ENCODE peak calls at places on chromosomes 4 and X, in five cellular contexts. S is ascending aorta; D is activated T-cell treated with anti-CD3 and anti-CD28 coated beads, Interleukin-2, amount 50 U/mL, for 48 hours; Q is epithelial cell of prostate; B is WERI-Rb-1. O is an unnamed sample.

GRCh38 chrX:139738581-139738980 is 30.6 kb upstream of the MCF2 start:
- DNase-seq in Q (peak; percentile 18), B (no peak), S (no peak), D (no peak), O (no peak)

GRCh38 chr4:165700855-165701254 is 172.2 kb upstream of the TLL1 start:
- DNase-seq in B (peak; percentile 25), Q (no peak), D (no peak), S (no peak), O (no peak)

GRCh38 chr4:41396214-41396613 is 139.5 kb downstream of the UCHL1 start:
- DNase-seq in B (no peak), Q (no peak), D (no peak), S (no peak), O (no peak)

GRCh38 chr4:119025440-119025839 is 110.2 kb upstream of the MYOZ2 start:
- DNase-seq in B (no peak), S (peak; percentile 85), D (no peak), Q (peak; percentile 68), O (peak; percentile 35)

GRCh38 chr4:26204911-26205368 is 115.9 kb upstream of the RBPJ start:
- DNase-seq in D (no peak), Q (no peak), S (peak; percentile 74), B (no peak), O (no peak)

GRCh38 chr4:77821775-77822174 is 2.6 kb upstream of the CNOT6L start:
- DNase-seq in Q (no peak), D (no peak), S (no peak), B (no peak), O (no peak)

GRCh38 chr4:3218824-3219760 is 29.9 kb upstream of the MSANTD1 start:
- DNase-seq in D (no peak), S (no peak), Q (no peak), B (no peak), O (no peak)

GRCh38 chrX:67546496-67547423 is 2.9 kb downstream of the AR start:
- DNase-seq in Q (no peak), D (no peak), S (no peak), B (no peak), O (no peak)

GRCh38 chr4:89539374-89539773 is 231.8 kb upstream of the GPRIN3 start:
- DNase-seq in Q (no peak), S (no peak), D (no peak), B (no peak), O (no peak)

GRCh38 chr4:40471923-40472322 is 136.8 kb downstream of the CHRNA9 start:
- DNase-seq in D (no peak), B (no peak), S (no peak), Q (no peak), O (no peak)

GRCh38 chr4:182802621-182803020 is 114.6 kb downstream of the DCTD start:
- DNase-seq in S (no peak), Q (no peak), B (no peak), D (no peak), O (no peak)

GRCh38 chrX:48468247-48468671 is 1.8 kb downstream of the SLC38A5 start:
- DNase-seq in B (peak; percentile 88), Q (no peak), D (peak; percentile 67), S (no peak), O (peak; percentile 83)

GRCh38 chrX:114334473-114334982 is 249.4 kb upstream of the HTR2C start:
- DNase-seq in S (no peak), D (no peak), Q (no peak), B (no peak), O (no peak)

GRCh38 chr4:1566838-1567518 is 117.1 kb downstream of the FAM53A start:
- DNase-seq in D (no peak), Q (no peak), S (no peak), B (no peak), O (no peak)

GRCh38 chr4:3201718-3202702 is 46.9 kb upstream of the MSANTD1 start:
- DNase-seq in S (no peak), Q (no peak), D (peak; percentile 73), B (no peak), O (peak; percentile 63)

GRCh38 chr4:83771113-83771705 is 235.3 kb downstream of the GPAT3 start:
- DNase-seq in D (no peak), Q (no peak), B (peak; percentile 59), S (no peak), O (peak; percentile 28)

GRCh38 chr4:154329939-154330338 is 161.7 kb downstream of the DCHS2 start:
- DNase-seq in S (no peak), Q (peak; percentile 43), B (no peak), D (no peak), O (no peak)

GRCh38 chr4:113899260-113900177 is 79.9 kb downstream of the ARSJ start:
- DNase-seq in D (no peak), B (no peak), S (no peak), Q (no peak), O (no peak)

GRCh38 chr4:1354983-1355275 is 7.9 kb downstream of the UVSSA start:
- DNase-seq in B (no peak), S (no peak), D (no peak), Q (no peak), O (no peak)

GRCh38 chrX:13360146-13360545 is 40.3 kb upstream of the ATXN3L start:
- DNase-seq in D (no peak), Q (no peak), S (no peak), B (peak; percentile 27), O (no peak)

GRCh38 chr4:128601992-128602695 is 207.4 kb upstream of the JADE1 start:
- DNase-seq in S (no peak), B (no peak), D (no peak), Q (no peak), O (peak; percentile 37)

GRCh38 chr4:135238940-135239339 is 1037.4 kb upstream of the PABPC4L start:
- DNase-seq in B (no peak), S (no peak), Q (no peak), D (no peak), O (no peak)

GRCh38 chr4:29734343-29734742 is 985.8 kb upstream of the PCDH7 start:
- DNase-seq in B (no peak), D (no peak), S (no peak), Q (no peak), O (no peak)

GRCh38 chr4:66653937-66654336 is 891.4 kb downstream of the CENPC start:
- DNase-seq in B (no peak), Q (no peak), S (no peak), D (no peak), O (no peak)

GRCh38 chrX:72018277-72019112 is 107.8 kb downstream of the NHSL2 start:
- DNase-seq in Q (peak; percentile 49), S (peak; percentile 93), D (peak; percentile 87), B (peak; percentile 72), O (peak; percentile 85)

GRCh38 chr4:172962564-172963353 is 205.9 kb upstream of the GALNT7 start:
- DNase-seq in B (no peak), S (peak; percentile 81), Q (peak; percentile 55), D (no peak), O (no peak)

GRCh38 chr4:109977854-109978501 is 65.3 kb downstream of the EGF start:
- DNase-seq in Q (no peak), D (no peak), B (no peak), S (no peak), O (no peak)

GRCh38 chr4:15677507-15677988 is 4.1 kb upstream of the FAM200B start:
- DNase-seq in S (no peak), B (no peak), Q (peak; percentile 91), D (no peak), O (no peak)

GRCh38 chr4:119587796-119588195 is 40.8 kb downstream of the PDE5A start:
- DNase-seq in Q (no peak), B (no peak), D (no peak), S (no peak), O (no peak)

GRCh38 chrX:11757729-11758399 is at the start of gene MSL3:
- DNase-seq in D (peak; percentile 62), B (peak; percentile 36), Q (no peak), S (peak; percentile 81), O (peak; percentile 89)

GRCh38 chr4:133270021-133270570 is 121.0 kb downstream of the PCDH10 start:
- DNase-seq in Q (no peak), B (no peak), D (no peak), S (no peak), O (no peak)

GRCh38 chr4:165668694-165669093 is 204.3 kb upstream of the TLL1 start:
- DNase-seq in Q (no peak), B (no peak), S (no peak), D (no peak), O (no peak)

GRCh38 chrX:53974529-53974928 is 69.7 kb downstream of the PHF8 start:
- DNase-seq in Q (no peak), S (no peak), B (no peak), D (no peak), O (no peak)

GRCh38 chr4:113815826-113816225 is 54.3 kb upstream of the CAMK2D start:
- DNase-seq in D (no peak), S (no peak), Q (no peak), B (no peak), O (no peak)

GRCh38 chr4:42404001-42404400 is 6.7 kb downstream of the SHISA3 start:
- DNase-seq in D (no peak), B (no peak), Q (no peak), S (no peak), O (no peak)

O was measured in K562.